ENCODE peak calls at places on chromosomes 7 and 10, in five cellular contexts. One of them, this sample, is unnamed.

GRCh38 chr10:73404690-73405089 is 9.2 kb downstream of the ANXA7 start:
- DNase-seq in prostate gland: no peak
- DNase-seq in A549: no peak
- DNase-seq in uterus: no peak
- DNase-seq in MM.1S: no peak
- DNase-seq in this sample: no peak

GRCh38 chr7:36972140-36972518 is 247.8 kb upstream of the AOAH start:
- DNase-seq in A549: no peak
- DNase-seq in prostate gland: no peak
- DNase-seq in MM.1S: no peak
- DNase-seq in uterus: no peak
- DNase-seq in this sample: no peak

GRCh38 chr7:143934526-143935340 is at the start of gene OR2F2:
- DNase-seq in uterus: no peak
- DNase-seq in A549: no peak
- DNase-seq in MM.1S: no peak
- DNase-seq in prostate gland: no peak
- DNase-seq in this sample: no peak

GRCh38 chr10:3173173-3173878 is 744 bp upstream of the PITRM1 start:
- DNase-seq in prostate gland: no peak
- DNase-seq in MM.1S: peak; percentile 89
- DNase-seq in A549: peak; percentile 58
- DNase-seq in uterus: no peak
- DNase-seq in this sample: peak; percentile 95

GRCh38 chr10:80952436-80952835 is 414.7 kb downstream of the SH2D4B start:
- DNase-seq in MM.1S: no peak
- DNase-seq in uterus: no peak
- DNase-seq in prostate gland: no peak
- DNase-seq in A549: no peak
- DNase-seq in this sample: no peak

GRCh38 chr7:69645683-69646082 is 47.4 kb downstream of the AUTS2 start:
- DNase-seq in uterus: no peak
- DNase-seq in A549: no peak
- DNase-seq in MM.1S: no peak
- DNase-seq in prostate gland: no peak
- DNase-seq in this sample: no peak

GRCh38 chr7:137687556-137688280 is 159.1 kb downstream of the DGKI start:
- DNase-seq in uterus: no peak
- DNase-seq in A549: no peak
- DNase-seq in prostate gland: no peak
- DNase-seq in MM.1S: no peak
- DNase-seq in this sample: no peak

GRCh38 chr7:112505495-112505894 is 24.7 kb downstream of the LSMEM1 start:
- DNase-seq in uterus: no peak
- DNase-seq in prostate gland: no peak
- DNase-seq in A549: no peak
- DNase-seq in MM.1S: no peak
- DNase-seq in this sample: no peak

GRCh38 chr7:22444181-22444966 is 55.6 kb downstream of the STEAP1B start:
- DNase-seq in A549: no peak
- DNase-seq in prostate gland: peak; percentile 43
- DNase-seq in uterus: peak; percentile 45
- DNase-seq in MM.1S: no peak
- DNase-seq in this sample: no peak

GRCh38 chr10:89659185-89660131 is 14.4 kb upstream of the PANK1 start:
- DNase-seq in prostate gland: no peak
- DNase-seq in A549: no peak
- DNase-seq in uterus: no peak
- DNase-seq in MM.1S: no peak
- DNase-seq in this sample: no peak

GRCh38 chr10:99872367-99873162 is 90.1 kb downstream of the ABCC2 start:
- DNase-seq in A549: no peak
- DNase-seq in uterus: no peak
- DNase-seq in MM.1S: no peak
- DNase-seq in prostate gland: no peak
- DNase-seq in this sample: no peak

DNA sequence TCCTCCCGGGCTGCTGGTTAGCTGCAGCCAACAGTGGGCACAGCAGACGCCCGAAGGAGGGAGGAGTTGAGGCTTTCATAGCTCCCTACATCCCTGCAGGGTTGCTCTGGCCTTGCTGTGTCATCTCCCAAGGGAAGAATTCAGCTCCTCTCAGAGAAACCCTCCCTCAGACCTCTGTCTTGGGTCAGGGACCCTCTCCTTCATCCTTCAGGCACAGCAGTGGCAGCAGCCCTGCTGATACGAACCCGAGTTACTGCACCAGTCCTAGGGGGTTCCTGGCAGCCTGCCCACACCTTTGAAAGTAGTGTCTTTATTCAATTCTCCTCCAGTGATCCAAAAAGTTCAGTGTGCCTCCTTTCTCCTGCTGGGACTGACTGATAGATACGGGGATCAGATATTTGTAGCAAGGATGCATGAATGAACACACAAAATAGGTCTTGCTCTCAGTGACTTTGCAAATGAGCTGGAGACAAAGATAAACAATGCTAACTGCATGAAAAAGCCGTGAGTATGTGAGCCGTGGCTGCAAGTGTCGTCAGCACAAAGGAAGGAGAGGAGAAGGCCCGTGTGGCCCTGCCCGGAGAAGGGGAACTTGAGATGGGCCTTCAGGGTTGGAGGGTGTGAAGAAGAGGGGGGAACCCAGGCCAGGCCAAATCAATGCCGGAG is 136.6 kb downstream of the PRKAG2 start:
- DNase-seq in A549: no peak
- DNase-seq in prostate gland: no peak
- DNase-seq in uterus: no peak
- DNase-seq in MM.1S: no peak
- DNase-seq in this sample: no peak
- H3K27ac ChIP-seq in A549: peak overlapping the region; percentile 28
- H3K27ac ChIP-seq in prostate gland: no peak overlapping the region
- H3K27ac ChIP-seq in uterus: no peak overlapping the region
- H3K27ac ChIP-seq in MM.1S: no peak overlapping the region
- H3K27ac ChIP-seq in this sample: no peak overlapping the region

DNA sequence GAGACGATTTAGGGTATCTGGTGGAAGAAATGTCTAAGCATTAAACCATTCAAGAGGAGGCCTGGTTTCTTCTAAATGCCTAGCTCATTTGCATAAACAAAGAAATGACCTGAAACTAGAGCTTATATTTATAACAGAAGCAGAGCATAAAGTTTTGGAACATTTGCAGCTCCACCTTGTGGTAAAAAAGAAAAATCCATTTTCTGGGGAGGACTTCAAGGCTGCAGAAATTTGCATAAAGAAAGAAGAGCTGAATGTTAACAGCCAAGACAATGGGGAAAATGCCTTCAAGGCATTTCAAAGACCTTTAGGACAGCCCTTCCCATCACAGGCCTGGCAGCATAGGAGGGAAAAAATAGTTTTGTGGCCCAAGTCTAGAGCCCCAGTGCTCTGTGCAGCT is 362.0 kb downstream of the ZNF248 start:
- DNase-seq in MM.1S: peak; percentile 50
- DNase-seq in prostate gland: no peak
- DNase-seq in A549: no peak
- DNase-seq in uterus: no peak
- DNase-seq in this sample: no peak
- TF ChIP-seq CTCF in MM.1S: peak; percentile 35
- TF ChIP-seq CTCF in prostate gland: no peak
- TF ChIP-seq CTCF in A549: peak; percentile 47
- TF ChIP-seq CTCF in uterus: peak; percentile 31
- TF ChIP-seq CTCF in this sample: peak; percentile 23

GRCh38 chr7:27615420-27616185 is 47.1 kb downstream of the HIBADH start:
- DNase-seq in MM.1S: no peak
- DNase-seq in prostate gland: no peak
- DNase-seq in A549: no peak
- DNase-seq in uterus: no peak
- DNase-seq in this sample: no peak

GRCh38 chr7:27616186-27616491 is 46.5 kb downstream of the HIBADH start:
- DNase-seq in A549: no peak
- DNase-seq in prostate gland: no peak
- DNase-seq in uterus: no peak
- DNase-seq in MM.1S: no peak
- DNase-seq in this sample: no peak

GRCh38 chr7:27616914-27617548 is 45.7 kb downstream of the HIBADH start:
- DNase-seq in uterus: no peak
- DNase-seq in MM.1S: no peak
- DNase-seq in prostate gland: no peak
- DNase-seq in A549: no peak
- DNase-seq in this sample: no peak

GRCh38 chr7:27619492-27619891 is 43.2 kb downstream of the HIBADH start:
- DNase-seq in A549: no peak
- DNase-seq in prostate gland: no peak
- DNase-seq in MM.1S: no peak
- DNase-seq in uterus: no peak
- DNase-seq in this sample: no peak

DNA sequence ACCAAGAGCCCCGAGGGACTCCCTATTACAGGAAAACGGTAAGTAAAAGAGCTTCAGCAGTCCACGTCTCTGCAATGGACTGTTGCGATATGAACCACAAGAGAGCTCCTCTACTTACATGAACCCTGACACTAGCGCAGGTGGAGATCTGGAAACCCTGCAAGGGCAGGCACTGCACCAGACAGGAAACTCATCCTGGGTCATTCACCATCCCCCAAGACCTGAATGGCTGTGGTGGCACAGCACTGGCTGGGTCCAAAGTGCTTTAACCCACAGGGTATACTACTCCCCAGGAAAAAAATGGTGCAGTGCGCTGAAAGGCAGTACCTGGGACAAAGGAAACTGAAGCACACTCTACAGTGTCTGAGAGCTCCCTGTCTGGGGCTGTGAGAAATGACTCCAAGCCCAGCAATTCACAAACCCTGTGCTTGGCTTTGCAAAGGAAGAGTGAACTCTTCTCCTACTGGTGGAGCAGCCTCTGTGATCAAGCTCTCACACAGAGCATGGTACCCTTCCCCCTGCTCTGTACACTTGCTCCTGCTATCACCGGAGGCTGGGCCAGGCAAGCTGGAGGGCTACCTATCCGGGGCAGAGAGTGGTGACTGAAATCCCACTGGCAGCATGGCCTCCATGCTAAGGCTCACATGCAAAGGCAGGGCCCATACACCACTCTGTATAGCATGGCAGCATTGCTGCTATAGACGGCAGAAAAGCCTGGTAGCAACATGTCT is 44.9 kb downstream of the HIBADH start:
- DNase-seq in prostate gland: no peak
- DNase-seq in MM.1S: no peak
- DNase-seq in A549: no peak
- DNase-seq in uterus: no peak
- DNase-seq in this sample: no peak
- H3K27ac ChIP-seq in prostate gland: no peak overlapping the region
- H3K27ac ChIP-seq in MM.1S: no peak overlapping the region
- H3K27ac ChIP-seq in A549: no peak overlapping the region
- H3K27ac ChIP-seq in uterus: no peak overlapping the region
- H3K27ac ChIP-seq in this sample: no peak overlapping the region

DNA sequence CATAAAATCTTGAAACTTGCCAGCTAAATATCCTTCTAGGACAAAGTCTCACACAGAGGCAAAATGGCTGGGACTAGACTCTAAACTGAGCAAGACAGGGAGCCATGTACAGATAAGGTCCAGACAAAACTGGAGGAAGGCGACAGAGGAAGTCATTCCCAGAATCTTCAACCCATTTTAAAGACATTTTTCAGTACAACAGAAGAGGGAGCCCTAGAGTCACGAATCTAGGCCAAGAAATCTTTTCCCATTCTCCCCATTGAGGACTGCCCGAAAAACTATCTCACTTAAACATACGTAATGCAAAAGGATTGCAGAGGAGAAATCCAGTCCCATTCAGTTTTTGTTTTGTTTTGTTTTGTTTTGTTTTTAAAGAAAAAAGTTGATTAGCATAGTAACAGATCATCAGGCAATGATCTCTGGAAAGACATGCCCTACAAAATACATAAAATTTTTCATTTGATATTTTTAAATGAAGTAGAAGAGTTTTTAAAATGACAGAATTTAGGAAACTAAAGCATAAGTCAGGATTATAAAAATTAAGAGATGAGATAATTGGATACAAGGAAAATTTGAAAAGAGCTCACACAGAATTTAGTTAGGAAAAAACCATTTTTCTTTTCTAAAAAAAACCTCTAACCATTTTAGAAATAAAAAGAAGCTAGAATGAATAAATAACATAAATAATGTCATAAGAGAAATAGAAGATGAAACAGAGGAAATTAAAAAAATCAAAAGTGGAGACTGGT is 16.9 kb upstream of the PRF1 start:
- DNase-seq in MM.1S: no peak
- DNase-seq in uterus: no peak
- DNase-seq in prostate gland: no peak
- DNase-seq in A549: peak; percentile 45
- DNase-seq in this sample: no peak
- TF ChIP-seq CTCF in MM.1S: peak; percentile 56
- TF ChIP-seq CTCF in uterus: no peak
- TF ChIP-seq CTCF in prostate gland: no peak
- TF ChIP-seq CTCF in A549: peak; percentile 38
- TF ChIP-seq CTCF in this sample: peak; percentile 22

GRCh38 chr10:79434223-79434687 is 11.2 kb downstream of the ZCCHC24 start:
- DNase-seq in A549: no peak
- DNase-seq in prostate gland: no peak
- DNase-seq in MM.1S: no peak
- DNase-seq in uterus: peak; percentile 20
- DNase-seq in this sample: no peak
- H3K27ac ChIP-seq in A549: no peak overlapping the region
- H3K27ac ChIP-seq in prostate gland: peak overlapping the region; percentile 80
- H3K27ac ChIP-seq in MM.1S: no peak overlapping the region
- H3K27ac ChIP-seq in uterus: peak overlapping the region; percentile 95
- H3K27ac ChIP-seq in this sample: peak overlapping the region; percentile 18

DNA sequence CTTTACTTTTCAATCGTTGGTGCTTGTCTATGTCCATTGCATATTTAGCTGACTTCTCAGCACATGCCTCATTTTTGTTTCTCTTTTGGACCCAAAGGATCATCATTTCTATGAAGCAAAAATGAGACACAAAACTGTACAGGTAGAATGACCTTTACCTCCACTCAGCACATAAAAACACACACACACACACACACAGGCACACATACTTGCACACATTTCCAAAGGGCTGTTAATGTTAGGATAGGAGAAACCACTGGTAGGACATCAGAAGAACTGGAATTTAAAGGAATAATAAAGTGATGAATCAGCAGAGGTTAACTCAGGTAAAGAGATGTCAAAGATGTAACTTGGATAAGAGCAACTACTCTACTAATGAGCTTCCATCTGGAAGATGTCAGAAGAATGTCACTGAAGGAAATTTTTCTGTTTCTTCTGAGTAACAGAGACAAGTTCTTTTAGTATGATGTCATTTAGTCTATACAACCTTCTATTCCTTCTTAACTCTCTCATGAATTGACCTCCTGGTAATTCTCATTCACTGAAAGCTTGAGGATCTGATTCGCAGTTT is 26.4 kb upstream of the GPR37 start:
- DNase-seq in uterus: no peak
- DNase-seq in prostate gland: no peak
- DNase-seq in MM.1S: no peak
- DNase-seq in A549: no peak
- DNase-seq in this sample: no peak
- TF ChIP-seq CTCF in uterus: no peak
- TF ChIP-seq CTCF in prostate gland: no peak
- TF ChIP-seq CTCF in MM.1S: no peak
- TF ChIP-seq CTCF in A549: no peak
- TF ChIP-seq CTCF in this sample: no peak

GRCh38 chr10:111298031-111298430 is 221.2 kb downstream of the ADRA2A start:
- DNase-seq in prostate gland: no peak
- DNase-seq in A549: no peak
- DNase-seq in MM.1S: no peak
- DNase-seq in uterus: no peak
- DNase-seq in this sample: no peak
- H3K27ac ChIP-seq in prostate gland: no peak overlapping the region
- H3K27ac ChIP-seq in A549: no peak overlapping the region
- H3K27ac ChIP-seq in MM.1S: no peak overlapping the region
- H3K27ac ChIP-seq in uterus: peak overlapping the region; percentile 58
- H3K27ac ChIP-seq in this sample: no peak overlapping the region